ENCODE peak calls at places on chromosomes 1 and 21, in eight cellular contexts. M is K562, J is breast epithelium, N is A549, A is thyroid gland, O is heart left ventricle, H is IMR-90, F is transverse colon. Z is an unnamed sample.

GRCh38 chr1:103514920-103515503 is 10.5 kb upstream of the RNPC3 start:
- DNase-seq in M (peak), J (no peak), N (peak), A (no peak), O (no peak), H (peak), F (no peak), Z (peak)

GRCh38 chr1:207084701-207085180 is 3.9 kb upstream of the C4BPB start:
- DNase-seq in M (peak), J (peak), N (peak), A (peak), O (no peak), H (peak), F (peak), Z (peak)

GRCh38 chr1:31218705-31219104 is 21.0 kb downstream of the NKAIN1 start:
- DNase-seq in M (no peak), J (no peak), N (no peak), A (no peak), O (no peak), H (no peak), F (no peak), Z (no peak)

GRCh38 chr1:222654849-222655248 is 37.0 kb downstream of the MIA3 start:
- DNase-seq in M (no peak), J (no peak), N (no peak), A (no peak), O (no peak), H (no peak), F (peak), Z (peak)

GRCh38 chr1:113912594-113913311 is 7.6 kb downstream of the DCLRE1B start:
- DNase-seq in M (no peak), J (no peak), N (no peak), A (peak), O (peak), H (peak), F (no peak), Z (no peak)

GRCh38 chr1:213772142-213772541 is 215.6 kb upstream of the PROX1 start:
- DNase-seq in M (no peak), J (no peak), N (no peak), A (no peak), O (no peak), H (no peak), F (no peak), Z (no peak)

GRCh38 chr1:234841710-234842231 is 231.8 kb upstream of the IRF2BP2 start:
- DNase-seq in M (no peak), J (no peak), N (no peak), A (no peak), O (peak), H (peak), F (no peak), Z (peak)

GRCh38 chr1:99963041-99963795 is 6.6 kb upstream of the SLC35A3 start:
- DNase-seq in M (no peak), J (no peak), N (no peak), A (no peak), O (no peak), H (peak), F (no peak), Z (no peak)

GRCh38 chr21:39006653-39007417 is 176.4 kb downstream of the PSMG1 start:
- DNase-seq in M (no peak), J (peak), N (no peak), A (no peak), O (peak), H (no peak), F (peak), Z (peak)

GRCh38 chr1:116666747-116667576 is 571 bp downstream of the IGSF3 start:
- DNase-seq in M (no peak), J (no peak), N (no peak), A (peak), O (no peak), H (no peak), F (no peak), Z (no peak)

GRCh38 chr1:21541835-21542234 is 32.6 kb downstream of the ALPL start:
- DNase-seq in M (no peak), J (peak), N (no peak), A (no peak), O (peak), H (peak), F (no peak), Z (no peak)

GRCh38 chr1:199859525-199859924 is 168.0 kb upstream of the NR5A2 start:
- DNase-seq in M (no peak), J (no peak), N (peak), A (no peak), O (no peak), H (peak), F (no peak), Z (peak)

GRCh38 chr1:6486433-6487011 is 4.9 kb downstream of the PLEKHG5 start:
- DNase-seq in M (peak), J (peak), N (peak), A (peak), O (peak), H (peak), F (peak), Z (peak)

GRCh38 chr1:202274611-202275010 is 67.1 kb downstream of the UBE2T start:
- DNase-seq in M (peak), J (no peak), N (peak), A (no peak), O (peak), H (peak), F (peak), Z (peak)

GRCh38 chr1:116219651-116220434 is 108.6 kb downstream of the MAB21L3 start:
- DNase-seq in M (no peak), J (no peak), N (no peak), A (no peak), O (no peak), H (no peak), F (no peak), Z (no peak)

GRCh38 chr1:234288946-234289345 is 84.3 kb upstream of the COA6 start:
- DNase-seq in M (no peak), J (no peak), N (no peak), A (no peak), O (no peak), H (no peak), F (no peak), Z (no peak)

GRCh38 chr1:12544357-12544756 is 73.7 kb downstream of the DHRS3 start:
- DNase-seq in M (no peak), J (no peak), N (no peak), A (no peak), O (no peak), H (no peak), F (no peak), Z (no peak)

GRCh38 chr21:45502006-45502345 is 40.3 kb downstream of the SLC19A1 start:
- DNase-seq in M (no peak), J (no peak), N (no peak), A (no peak), O (peak), H (no peak), F (no peak), Z (no peak)

GRCh38 chr1:168285419-168285790 is 4.7 kb downstream of the TBX19 start:
- DNase-seq in M (no peak), J (no peak), N (no peak), A (peak), O (no peak), H (no peak), F (no peak), Z (no peak)

DNA sequence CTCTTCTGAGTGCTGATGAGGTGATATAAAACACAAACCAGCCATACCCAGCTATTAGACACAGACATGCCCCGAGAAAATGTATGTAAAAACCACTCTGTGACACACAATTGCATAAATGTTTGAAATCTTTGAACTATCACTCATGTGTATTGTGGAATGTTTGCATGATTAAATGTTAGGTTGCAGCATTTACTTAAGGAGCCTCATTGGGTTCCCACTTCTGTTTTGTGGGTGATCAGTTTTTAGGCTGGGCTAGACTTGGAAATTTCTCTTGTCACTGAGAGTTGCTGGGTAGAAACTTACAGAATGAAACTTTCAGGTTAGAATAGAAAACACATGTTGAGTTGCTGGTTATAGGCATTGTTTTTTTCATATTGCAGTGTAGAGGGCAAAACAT is 270.5 kb upstream of the B3GALT2 start:
- DNase-seq in M (no peak), J (no peak), N (no peak), A (no peak), O (no peak), H (peak), F (no peak), Z (no peak)
- TF ChIP-seq POLR2A in M (no peak), J (no peak), N (no peak), A (no peak), O (no peak), H (no peak), F (no peak), Z (no peak)

DNA sequence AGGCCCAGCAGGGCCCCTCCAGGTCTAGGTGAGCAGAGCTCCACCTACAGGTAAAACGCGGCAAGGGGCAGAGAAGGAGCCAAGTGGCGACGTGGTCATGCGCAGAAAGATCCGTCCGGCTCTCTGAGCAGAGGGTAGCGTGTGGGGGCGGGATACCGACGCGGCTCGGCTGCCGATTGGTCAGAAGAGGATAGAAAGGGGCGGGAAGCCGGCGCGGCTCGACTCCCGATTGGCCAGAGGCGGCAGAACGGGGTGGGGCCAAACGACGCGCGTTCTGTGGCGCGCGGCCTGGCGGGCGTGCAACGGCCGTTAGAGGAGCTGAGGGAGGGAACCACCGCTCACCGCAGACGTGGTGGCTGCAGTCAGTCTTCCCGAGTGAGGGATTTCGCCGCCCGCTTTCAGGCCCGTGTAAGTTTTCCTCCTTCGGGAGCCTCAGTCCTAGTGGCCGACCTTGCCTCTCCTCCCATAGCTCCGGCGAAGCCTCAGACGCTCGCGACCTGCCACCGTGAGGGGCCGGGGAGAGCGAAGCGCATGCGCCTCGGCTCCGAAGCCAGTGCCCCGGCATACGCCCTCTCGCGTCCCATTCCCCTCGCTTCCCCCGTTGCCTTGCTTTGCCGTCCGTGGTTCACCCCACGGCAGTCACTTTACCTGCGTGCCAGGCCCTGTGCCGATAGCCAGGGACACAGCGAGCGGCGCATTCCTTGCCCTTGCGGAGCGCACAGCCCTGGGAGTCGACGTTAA is at the start of gene CEP85:
- DNase-seq in M (peak), J (peak), N (peak), A (peak), O (peak), H (peak), F (peak), Z (peak)
- TF ChIP-seq POLR2A in M (peak), J (no peak), N (peak), A (peak), O (peak), H (peak), F (peak), Z (peak)

GRCh38 chr1:153922838-153923652 is at the start of gene GATAD2B:
- DNase-seq in M (peak), J (peak), N (peak), A (peak), O (peak), H (peak), F (peak), Z (peak)

GRCh38 chr1:153921080-153921802 is 1.5 kb downstream of the GATAD2B start:
- DNase-seq in M (no peak), J (no peak), N (no peak), A (no peak), O (no peak), H (no peak), F (no peak), Z (no peak)

GRCh38 chr1:153919879-153920852 is 2.6 kb downstream of the GATAD2B start:
- DNase-seq in M (no peak), J (no peak), N (peak), A (no peak), O (no peak), H (peak), F (no peak), Z (peak)

GRCh38 chr1:153922076-153922837 is 515 bp downstream of the GATAD2B start:
- DNase-seq in M (peak), J (peak), N (no peak), A (peak), O (peak), H (no peak), F (no peak), Z (peak)

DNA sequence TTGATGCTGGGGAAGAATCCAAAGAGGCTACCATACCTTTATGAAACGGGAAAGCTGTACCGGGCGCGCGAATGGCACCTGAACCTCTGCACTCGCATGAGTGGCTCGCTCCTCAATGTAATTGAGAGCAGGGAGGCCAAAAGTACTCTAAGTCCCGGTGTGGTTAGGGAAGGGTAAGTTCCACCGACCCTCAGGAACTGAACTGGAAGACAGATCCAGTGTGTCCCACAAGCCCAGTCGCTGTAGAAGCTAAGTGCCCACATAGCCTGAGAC is 1.0 kb downstream of the GATAD2B start:
- DNase-seq in M (no peak), J (no peak), N (no peak), A (peak), O (no peak), H (no peak), F (peak), Z (no peak)
- TF ChIP-seq POLR2A in M (no peak), J (no peak), N (no peak), A (no peak), O (no peak), H (no peak), F (no peak), Z (no peak)

DNA sequence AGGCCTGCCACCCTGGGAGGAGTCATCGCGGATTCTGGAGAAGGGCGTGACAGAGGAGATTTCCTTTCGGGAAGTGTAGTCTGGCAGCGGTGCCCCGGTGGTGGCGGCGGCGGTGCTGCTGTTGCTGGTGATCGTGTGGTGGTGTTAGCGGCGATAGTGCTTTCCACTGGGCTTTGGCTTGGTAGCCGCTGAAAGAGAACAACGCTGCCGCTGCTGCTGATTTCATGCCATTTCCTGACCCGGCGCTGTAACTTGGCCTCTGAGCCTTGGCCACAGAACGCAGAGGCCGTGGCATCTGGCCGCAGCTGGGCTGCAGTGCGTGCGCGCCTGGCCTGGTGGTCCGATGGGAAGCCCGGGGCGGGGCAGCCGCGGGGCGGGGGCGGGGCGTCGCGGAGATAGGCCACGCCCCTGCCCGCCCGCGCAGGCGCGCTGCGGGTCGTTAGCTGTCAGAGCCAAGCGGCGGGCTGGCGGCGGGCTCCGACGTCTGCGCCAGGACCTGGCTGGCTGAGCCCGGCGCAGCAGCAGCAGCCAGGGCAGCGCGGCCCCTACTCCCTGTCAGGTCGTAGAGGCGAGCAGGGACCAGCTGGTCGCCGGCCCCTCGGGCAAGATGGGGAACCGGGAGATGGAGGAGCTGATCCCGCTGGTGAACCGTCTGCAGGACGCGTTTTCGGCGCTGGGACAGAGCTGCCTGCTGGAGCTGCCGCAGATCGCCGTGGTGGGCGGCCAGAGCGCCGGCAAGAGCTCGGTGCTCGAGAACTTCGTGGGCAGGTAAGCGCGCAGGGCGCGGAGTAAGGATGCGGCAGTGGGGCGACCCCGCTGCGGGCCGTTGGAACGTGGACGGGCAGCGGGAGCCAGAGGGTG is at the start of gene DNM3:
- DNase-seq in M (peak), J (peak), N (peak), A (peak), O (peak), H (peak), F (peak), Z (peak)
- TF ChIP-seq POLR2A in M (peak), J (no peak), N (peak), A (peak), O (peak), H (no peak), F (no peak), Z (no peak)

GRCh38 chr1:240611619-240612490 is at the start of gene GREM2:
- DNase-seq in M (no peak), J (peak), N (peak), A (peak), O (no peak), H (peak), F (peak), Z (peak)
- TF ChIP-seq POLR2A in M (no peak), J (no peak), N (no peak), A (peak), O (no peak), H (peak), F (peak), Z (no peak)

GRCh38 chr1:24946861-24947658 is 17.0 kb upstream of the RUNX3 start:
- DNase-seq in M (no peak), J (no peak), N (no peak), A (no peak), O (no peak), H (peak), F (no peak), Z (no peak)
- TF ChIP-seq POLR2A in M (no peak), J (no peak), N (no peak), A (no peak), O (no peak), H (no peak), F (no peak), Z (no peak)

DNA sequence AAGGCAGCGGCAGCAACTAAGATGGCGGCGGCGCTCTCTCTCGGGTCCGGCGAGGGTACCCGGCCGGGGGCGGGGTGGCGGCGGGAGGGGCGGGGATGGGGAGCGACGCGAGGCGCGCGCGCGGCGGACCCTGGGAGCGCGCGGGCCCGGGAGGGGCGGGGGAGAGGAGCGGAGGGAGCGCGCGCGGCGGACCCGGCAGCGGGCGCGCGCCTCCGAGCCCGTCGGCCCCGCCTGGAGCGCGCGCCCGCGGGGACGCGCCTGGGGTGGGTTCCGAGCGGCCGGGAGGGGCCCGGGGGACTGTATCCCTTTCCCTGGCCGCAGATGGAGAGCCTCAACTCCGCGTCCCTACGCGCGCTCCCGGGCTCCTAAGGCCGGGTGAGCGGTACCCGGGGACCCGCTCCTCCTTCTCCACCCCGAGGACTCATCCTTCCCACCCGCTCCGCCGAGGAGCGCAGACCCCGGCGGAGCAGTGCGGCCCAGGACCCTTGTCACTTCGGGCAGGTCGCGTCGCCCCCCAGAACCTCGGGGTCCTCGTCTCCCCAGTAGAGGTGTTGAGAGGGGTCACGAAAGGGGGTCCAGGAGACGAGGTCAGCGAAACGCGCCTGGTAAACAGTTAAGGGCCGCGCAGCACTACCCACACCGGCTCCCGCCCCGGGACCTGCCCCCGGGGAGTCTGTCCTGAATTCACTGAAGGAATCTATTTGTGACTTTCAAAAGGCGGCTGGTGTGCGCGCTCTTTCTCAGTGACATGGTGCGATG is at the start of gene CLSTN1:
- DNase-seq in M (peak), J (peak), N (peak), A (peak), O (peak), H (peak), F (peak), Z (peak)
- TF ChIP-seq POLR2A in M (no peak), J (no peak), N (no peak), A (peak), O (peak), H (no peak), F (peak), Z (no peak)

GRCh38 chr1:26900001-26900814 is at the start of gene GPATCH3:
- DNase-seq in M (peak), J (peak), N (peak), A (peak), O (peak), H (peak), F (peak), Z (peak)
- TF ChIP-seq POLR2A in M (peak), J (peak), N (peak), A (peak), O (peak), H (peak), F (peak), Z (peak)

DNA sequence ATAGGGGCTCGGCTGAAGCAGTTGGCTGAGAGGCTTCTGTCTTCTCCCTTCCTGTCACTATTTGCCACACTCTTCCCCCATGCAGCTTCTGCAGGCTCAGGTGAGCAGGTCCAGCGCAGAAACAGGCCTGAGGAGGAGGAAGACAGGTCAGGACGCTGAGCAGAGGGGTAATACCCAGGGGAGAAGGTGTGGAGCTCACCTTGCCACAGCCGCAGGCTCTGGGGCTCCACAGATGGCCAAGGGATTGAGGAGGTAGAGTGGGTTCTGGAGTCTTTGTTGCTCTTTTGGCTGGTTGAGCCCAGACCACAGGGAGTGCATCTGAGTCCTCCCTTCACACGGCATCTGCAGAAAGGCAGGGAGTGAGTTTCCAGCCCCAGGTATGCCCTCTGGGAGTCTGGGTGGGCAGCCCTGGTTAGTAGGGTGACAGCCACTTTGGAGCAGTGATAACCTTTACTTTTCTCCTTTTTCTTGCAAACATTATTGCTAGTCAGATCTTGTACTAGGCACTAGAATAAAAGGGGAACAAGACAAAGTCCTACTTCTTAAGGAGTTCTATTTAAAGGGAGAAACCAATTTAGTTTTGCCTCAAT is 9.7 kb downstream of the EIF3I start:
- DNase-seq in M (no peak), J (no peak), N (no peak), A (no peak), O (no peak), H (no peak), F (no peak), Z (no peak)
- TF ChIP-seq POLR2A in M (peak), J (no peak), N (no peak), A (no peak), O (no peak), H (no peak), F (no peak), Z (no peak)

Z was measured in NB4.